ENCODE peak calls at places on chromosomes 5 and 9, in eight cellular contexts. W is ecto neural progenitor cell; J is NCI-H1417; N is activated CD4-positive, alpha-beta T cell treated with anti-CD3 and anti-CD28 coated beads for 1 hour; K is breast epithelium; H is stimulated activated CD4-positive, alpha-beta T cell treated with anti-CD3 and anti-CD28 coated beads, Interleukin-4, amount 100 ng/mL, for 1 hour; T is cardiac fibroblast; X is SK-N-SH. G is an unnamed sample.

GRCh38 chr5:52692039-52692438 is 95.7 kb upstream of the ITGA1 start:
- DNase-seq in J (no peak), W (no peak), N (no peak), H (no peak), T (no peak), X (no peak), K (no peak), G (no peak)

GRCh38 chr5:169079697-169080096 is 221.2 kb downstream of the SLIT3 start:
- DNase-seq in X (no peak), H (no peak), J (no peak), T (no peak), W (no peak), N (no peak), K (no peak), G (no peak)

GRCh38 chr5:139061274-139061673 is 136.9 kb downstream of the SIL1 start:
- DNase-seq in K (peak), X (no peak), W (peak), H (no peak), T (peak), J (no peak), N (no peak), G (no peak)

GRCh38 chr5:73818357-73818756 is 192.4 kb downstream of the ARHGEF28 start:
- DNase-seq in N (no peak), H (no peak), W (no peak), J (no peak), T (peak), X (no peak), K (no peak), G (no peak)

GRCh38 chr5:181160144-181160754 is 12.9 kb downstream of the OR2V2 start:
- DNase-seq in H (peak), T (peak), X (peak), J (peak), N (peak), K (peak), W (peak), G (peak)

GRCh38 chr9:4465910-4466309 is 24.4 kb upstream of the SLC1A1 start:
- DNase-seq in N (no peak), K (no peak), W (no peak), H (no peak), J (no peak), T (no peak), X (no peak), G (no peak)

GRCh38 chr5:33854733-33855151 is 37.0 kb downstream of the ADAMTS12 start:
- DNase-seq in K (no peak), J (no peak), H (no peak), W (peak), N (no peak), T (peak), X (no peak), G (peak)

GRCh38 chr5:143582869-143583268 is 179.4 kb upstream of the NR3C1 start:
- DNase-seq in X (no peak), J (no peak), K (no peak), T (no peak), N (no peak), W (no peak), H (no peak), G (no peak)

GRCh38 chr5:7325975-7326911 is 69.7 kb upstream of the ADCY2 start:
- DNase-seq in N (no peak), K (no peak), X (no peak), T (no peak), J (no peak), H (no peak), W (no peak), G (no peak)

GRCh38 chr5:132211787-132212186 is 15.9 kb downstream of the P4HA2 start:
- DNase-seq in K (no peak), W (no peak), T (peak), X (no peak), N (no peak), J (no peak), H (no peak), G (no peak)

GRCh38 chr9:137427454-137428310 is 4.5 kb downstream of the NOXA1 start:
- DNase-seq in T (no peak), W (no peak), N (no peak), H (no peak), X (no peak), K (no peak), J (no peak), G (no peak)

GRCh38 chr9:15416880-15417279 is 5.8 kb upstream of the SNAPC3 start:
- DNase-seq in X (peak), K (no peak), W (no peak), H (peak), J (no peak), N (no peak), T (peak), G (peak)

GRCh38 chr9:135230386-135230765 is 142.9 kb downstream of the OLFM1 start:
- DNase-seq in T (no peak), X (no peak), N (no peak), K (no peak), H (no peak), W (no peak), J (no peak), G (no peak)

GRCh38 chr9:88732128-88732527 is 197.2 kb downstream of the NXNL2 start:
- DNase-seq in K (no peak), T (peak), N (no peak), J (no peak), H (no peak), X (no peak), W (no peak), G (no peak)

GRCh38 chr9:35605336-35606137 is 475 bp downstream of the TESK1 start:
- DNase-seq in X (peak), T (peak), J (no peak), H (peak), N (no peak), K (peak), W (no peak), G (peak)

GRCh38 chr9:89218040-89218928 is 39.7 kb upstream of the SHC3 start:
- DNase-seq in K (no peak), N (no peak), H (no peak), T (peak), X (peak), J (peak), W (no peak), G (no peak)

GRCh38 chr5:77864997-77865396 is 88.9 kb upstream of the TBCA start:
- DNase-seq in N (no peak), K (no peak), T (no peak), X (no peak), W (no peak), J (no peak), H (no peak), G (no peak)

GRCh38 chr9:134026561-134026960 is 1.3 kb downstream of the BRD3OS start:
- DNase-seq in T (no peak), W (peak), N (no peak), H (no peak), K (peak), X (no peak), J (no peak), G (no peak)

GRCh38 chr9:137793196-137793841 is 84.3 kb upstream of the CACNA1B start:
- DNase-seq in J (no peak), T (no peak), W (no peak), K (no peak), H (no peak), X (no peak), N (no peak), G (no peak)